ENCODE peak calls at places on chromosomes 1 and 21, in ten cellular contexts. L is trophoblast cell; R is cardiac fibroblast; Q is small intestine; N is activated CD4-positive, alpha-beta T cell treated with anti-CD3 and anti-CD28 coated beads, Interleukin-2, amount 50 U/mL, for 1 hour; A is mucosa of descending colon; E is anterior cingulate cortex; C is ELR; I is activated gamma-delta T cell treated with Interleukin-2 at 50 U/mL for 16 hours; F is mucosa of gallbladder. B is an unnamed sample.

GRCh38 chr1:154179951-154180687 is 11.8 kb downstream of the TPM3 start:
- DNase-seq in E (no peak), F (peak), Q (peak), I (no peak), R (no peak), L (no peak), C (no peak), A (peak), N (no peak), B (no peak)

GRCh38 chr1:244413736-244414135 is 38.0 kb downstream of the ADSS2 start:
- DNase-seq in L (no peak), I (no peak), Q (no peak), N (no peak), F (no peak), R (no peak), A (no peak), C (no peak), E (no peak), B (no peak)

GRCh38 chr21:43893536-43894205 is 28.6 kb downstream of the AGPAT3 start:
- DNase-seq in R (no peak), A (no peak), F (no peak), I (no peak), C (no peak), Q (peak), E (no peak), N (no peak), L (no peak), B (no peak)

GRCh38 chr1:31326461-31326860 is 29.6 kb downstream of the ZCCHC17 start:
- DNase-seq in E (no peak), I (no peak), A (no peak), L (no peak), R (no peak), C (no peak), N (no peak), F (no peak), Q (no peak), B (no peak)

GRCh38 chr1:208335386-208335785 is 91.2 kb upstream of the PLXNA2 start:
- DNase-seq in L (no peak), Q (no peak), N (no peak), R (no peak), C (no peak), E (no peak), I (no peak), F (no peak), A (no peak), B (no peak)

GRCh38 chr1:55217226-55217996 is 2.2 kb upstream of the USP24 start:
- DNase-seq in F (peak), E (no peak), N (no peak), R (peak), C (no peak), I (peak), Q (peak), A (peak), L (no peak), B (no peak)

GRCh38 chr1:162973381-162973795 is 95.8 kb upstream of the RGS4 start:
- DNase-seq in E (no peak), R (peak), C (peak), Q (no peak), N (no peak), F (no peak), I (no peak), A (no peak), L (no peak), B (peak)

GRCh38 chr1:43434256-43434655 is 19.5 kb downstream of the HYI start:
- DNase-seq in C (no peak), L (no peak), A (no peak), Q (no peak), E (no peak), N (no peak), F (no peak), I (no peak), R (no peak), B (no peak)

GRCh38 chr1:107964397-107965111 is 426 bp downstream of the VAV3 start:
- DNase-seq in C (no peak), F (no peak), I (peak), E (no peak), Q (peak), N (peak), R (peak), A (peak), L (no peak), B (no peak)

GRCh38 chr21:31509108-31510017 is 150.1 kb upstream of the SOD1 start:
- DNase-seq in L (peak), I (peak), E (peak), R (peak), F (no peak), A (peak), C (peak), Q (peak), N (peak), B (peak)

GRCh38 chr1:46413596-46413985 is 19.5 kb downstream of the FAAH start:
- DNase-seq in R (peak), N (peak), F (no peak), Q (no peak), I (no peak), L (no peak), C (peak), A (no peak), E (no peak), B (peak)

GRCh38 chr1:70427976-70428375 is 16.9 kb downstream of the CTH start:
- DNase-seq in C (peak), N (no peak), L (no peak), F (no peak), R (no peak), E (no peak), Q (no peak), I (no peak), A (no peak), B (peak)

GRCh38 chr1:84672080-84672735 is 18.1 kb downstream of the SSX2IP start:
- DNase-seq in I (no peak), Q (no peak), N (no peak), C (no peak), R (no peak), L (no peak), A (no peak), E (no peak), F (no peak), B (no peak)

B was measured in mesenchymal stem cell.